ENCODE peak calls at places on chromosomes 7 and 10, in seven cellular contexts. One of them, this sample, is unnamed.

GRCh38 chr10:9342865-9343450 is 1288.5 kb downstream of the GATA3 start:
- DNase-seq in heart right ventricle: no peak
- DNase-seq in CD8-positive, alpha-beta memory T cell: no peak
- DNase-seq in prostate gland: no peak
- DNase-seq in psoas muscle: no peak
- DNase-seq in mammary epithelial cell: peak; percentile 6
- DNase-seq in cardiac muscle cell: peak; percentile 73
- DNase-seq in this sample: no peak

GRCh38 chr10:132169031-132169765 is 17.6 kb upstream of the DPYSL4 start:
- DNase-seq in prostate gland: no peak
- DNase-seq in heart right ventricle: no peak
- DNase-seq in psoas muscle: peak; percentile 52
- DNase-seq in mammary epithelial cell: no peak
- DNase-seq in CD8-positive, alpha-beta memory T cell: no peak
- DNase-seq in cardiac muscle cell: no peak
- DNase-seq in this sample: no peak

GRCh38 chr7:114345494-114345893 is 69.1 kb upstream of the FOXP2 start:
- DNase-seq in mammary epithelial cell: peak; percentile 79
- DNase-seq in CD8-positive, alpha-beta memory T cell: no peak
- DNase-seq in psoas muscle: no peak
- DNase-seq in prostate gland: no peak
- DNase-seq in heart right ventricle: no peak
- DNase-seq in cardiac muscle cell: no peak
- DNase-seq in this sample: no peak

GRCh38 chr7:73872056-73872908 is 11.3 kb downstream of the TMEM270 start:
- DNase-seq in psoas muscle: no peak
- DNase-seq in CD8-positive, alpha-beta memory T cell: no peak
- DNase-seq in mammary epithelial cell: no peak
- DNase-seq in prostate gland: no peak
- DNase-seq in cardiac muscle cell: no peak
- DNase-seq in heart right ventricle: no peak
- DNase-seq in this sample: no peak

GRCh38 chr10:2494386-2494785 is 573.0 kb upstream of the PFKP start:
- DNase-seq in psoas muscle: no peak
- DNase-seq in CD8-positive, alpha-beta memory T cell: no peak
- DNase-seq in heart right ventricle: no peak
- DNase-seq in prostate gland: no peak
- DNase-seq in mammary epithelial cell: no peak
- DNase-seq in cardiac muscle cell: no peak
- DNase-seq in this sample: no peak

GRCh38 chr10:76231258-76231934 is 800.0 kb downstream of the LRMDA start:
- DNase-seq in CD8-positive, alpha-beta memory T cell: no peak
- DNase-seq in cardiac muscle cell: peak; percentile 15
- DNase-seq in mammary epithelial cell: no peak
- DNase-seq in psoas muscle: no peak
- DNase-seq in prostate gland: no peak
- DNase-seq in heart right ventricle: no peak
- DNase-seq in this sample: no peak

GRCh38 chr7:144516729-144517128 is 113.2 kb upstream of the NOBOX start:
- DNase-seq in psoas muscle: no peak
- DNase-seq in CD8-positive, alpha-beta memory T cell: no peak
- DNase-seq in mammary epithelial cell: no peak
- DNase-seq in prostate gland: no peak
- DNase-seq in heart right ventricle: no peak
- DNase-seq in cardiac muscle cell: no peak
- DNase-seq in this sample: no peak

GRCh38 chr7:55192718-55193117 is 172.4 kb upstream of the LANCL2 start:
- DNase-seq in prostate gland: no peak
- DNase-seq in CD8-positive, alpha-beta memory T cell: no peak
- DNase-seq in cardiac muscle cell: no peak
- DNase-seq in heart right ventricle: no peak
- DNase-seq in psoas muscle: no peak
- DNase-seq in mammary epithelial cell: peak; percentile 32
- DNase-seq in this sample: no peak

GRCh38 chr7:144728556-144728955 is 107.3 kb downstream of the TPK1 start:
- DNase-seq in mammary epithelial cell: no peak
- DNase-seq in prostate gland: no peak
- DNase-seq in psoas muscle: no peak
- DNase-seq in cardiac muscle cell: no peak
- DNase-seq in CD8-positive, alpha-beta memory T cell: no peak
- DNase-seq in heart right ventricle: no peak
- DNase-seq in this sample: no peak

GRCh38 chr7:42479452-42480303 is 242.7 kb upstream of the GLI3 start:
- DNase-seq in cardiac muscle cell: no peak
- DNase-seq in CD8-positive, alpha-beta memory T cell: no peak
- DNase-seq in prostate gland: peak; percentile 44
- DNase-seq in mammary epithelial cell: peak; percentile 60
- DNase-seq in heart right ventricle: no peak
- DNase-seq in psoas muscle: no peak
- DNase-seq in this sample: no peak

GRCh38 chr7:104926905-104927454 is 87.0 kb upstream of the KMT2E start:
- DNase-seq in cardiac muscle cell: peak; percentile 16
- DNase-seq in psoas muscle: no peak
- DNase-seq in heart right ventricle: no peak
- DNase-seq in mammary epithelial cell: no peak
- DNase-seq in prostate gland: no peak
- DNase-seq in CD8-positive, alpha-beta memory T cell: no peak
- DNase-seq in this sample: no peak

GRCh38 chr7:151930695-151931094 is 25.6 kb upstream of the GALNTL5 start:
- DNase-seq in CD8-positive, alpha-beta memory T cell: no peak
- DNase-seq in heart right ventricle: no peak
- DNase-seq in mammary epithelial cell: no peak
- DNase-seq in cardiac muscle cell: no peak
- DNase-seq in psoas muscle: no peak
- DNase-seq in prostate gland: no peak
- DNase-seq in this sample: no peak

GRCh38 chr7:20779041-20779440 is 7.6 kb downstream of the SP8 start:
- DNase-seq in CD8-positive, alpha-beta memory T cell: no peak
- DNase-seq in heart right ventricle: no peak
- DNase-seq in cardiac muscle cell: no peak
- DNase-seq in prostate gland: no peak
- DNase-seq in psoas muscle: no peak
- DNase-seq in mammary epithelial cell: no peak
- DNase-seq in this sample: no peak

GRCh38 chr7:94129443-94130140 is 125.4 kb upstream of the BET1 start:
- DNase-seq in psoas muscle: no peak
- DNase-seq in mammary epithelial cell: peak; percentile 3
- DNase-seq in heart right ventricle: no peak
- DNase-seq in CD8-positive, alpha-beta memory T cell: no peak
- DNase-seq in cardiac muscle cell: no peak
- DNase-seq in prostate gland: no peak
- DNase-seq in this sample: no peak

GRCh38 chr10:4545077-4545476 is 280.9 kb upstream of the AKR1E2 start:
- DNase-seq in prostate gland: no peak
- DNase-seq in psoas muscle: no peak
- DNase-seq in heart right ventricle: no peak
- DNase-seq in cardiac muscle cell: no peak
- DNase-seq in CD8-positive, alpha-beta memory T cell: no peak
- DNase-seq in mammary epithelial cell: no peak
- DNase-seq in this sample: no peak

GRCh38 chr7:149811831-149812490 is 26.2 kb upstream of the ZNF862 start:
- DNase-seq in mammary epithelial cell: no peak
- DNase-seq in CD8-positive, alpha-beta memory T cell: no peak
- DNase-seq in psoas muscle: no peak
- DNase-seq in prostate gland: no peak
- DNase-seq in heart right ventricle: no peak
- DNase-seq in cardiac muscle cell: no peak
- DNase-seq in this sample: no peak

GRCh38 chr7:11847336-11847735 is 15.3 kb upstream of the THSD7A start:
- DNase-seq in mammary epithelial cell: no peak
- DNase-seq in prostate gland: no peak
- DNase-seq in heart right ventricle: no peak
- DNase-seq in psoas muscle: no peak
- DNase-seq in cardiac muscle cell: no peak
- DNase-seq in CD8-positive, alpha-beta memory T cell: no peak
- DNase-seq in this sample: no peak

GRCh38 chr10:68423522-68423921 is 16.4 kb upstream of the RUFY2 start:
- DNase-seq in mammary epithelial cell: no peak
- DNase-seq in CD8-positive, alpha-beta memory T cell: peak; percentile 29
- DNase-seq in heart right ventricle: no peak
- DNase-seq in prostate gland: no peak
- DNase-seq in psoas muscle: no peak
- DNase-seq in cardiac muscle cell: no peak
- DNase-seq in this sample: no peak

GRCh38 chr7:47198159-47198558 is 383.8 kb downstream of the TNS3 start:
- DNase-seq in psoas muscle: no peak
- DNase-seq in cardiac muscle cell: no peak
- DNase-seq in prostate gland: no peak
- DNase-seq in CD8-positive, alpha-beta memory T cell: no peak
- DNase-seq in mammary epithelial cell: no peak
- DNase-seq in heart right ventricle: no peak
- DNase-seq in this sample: no peak

GRCh38 chr7:100855515-100855914 is 3.0 kb downstream of the SLC12A9 start:
- DNase-seq in cardiac muscle cell: no peak
- DNase-seq in CD8-positive, alpha-beta memory T cell: no peak
- DNase-seq in mammary epithelial cell: no peak
- DNase-seq in prostate gland: no peak
- DNase-seq in heart right ventricle: no peak
- DNase-seq in psoas muscle: peak; percentile 35
- DNase-seq in this sample: no peak

GRCh38 chr10:30625110-30625509 is 4.4 kb downstream of the LYZL2 start:
- DNase-seq in heart right ventricle: no peak
- DNase-seq in cardiac muscle cell: no peak
- DNase-seq in prostate gland: no peak
- DNase-seq in mammary epithelial cell: no peak
- DNase-seq in CD8-positive, alpha-beta memory T cell: no peak
- DNase-seq in psoas muscle: no peak
- DNase-seq in this sample: no peak

GRCh38 chr7:26100940-26101339 is 51.1 kb upstream of the NFE2L3 start:
- DNase-seq in prostate gland: no peak
- DNase-seq in cardiac muscle cell: no peak
- DNase-seq in heart right ventricle: no peak
- DNase-seq in CD8-positive, alpha-beta memory T cell: no peak
- DNase-seq in mammary epithelial cell: no peak
- DNase-seq in psoas muscle: no peak
- DNase-seq in this sample: no peak

DNA sequence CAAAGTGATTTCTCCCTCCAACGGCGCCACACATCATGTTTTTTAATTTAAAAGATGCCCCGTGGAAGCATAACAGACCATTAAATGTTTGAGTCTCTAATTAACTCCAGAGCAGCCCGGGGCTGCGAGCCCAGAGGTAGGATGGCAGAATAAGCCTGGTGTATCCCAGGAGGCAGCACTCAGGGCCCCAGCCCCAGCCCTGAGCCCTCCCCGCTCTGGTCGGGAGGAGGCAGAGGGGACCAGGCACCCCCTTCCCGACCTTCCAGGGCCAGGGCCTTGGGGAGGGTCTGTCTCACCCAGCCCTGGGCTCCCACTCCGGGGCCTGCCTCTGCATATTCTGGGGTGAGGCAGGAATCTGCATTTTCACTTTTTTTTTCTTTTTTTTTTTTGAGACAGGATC is 64.3 kb downstream of the ELFN1 start:
- DNase-seq in cardiac muscle cell: no peak
- DNase-seq in heart right ventricle: no peak
- DNase-seq in prostate gland: no peak
- DNase-seq in mammary epithelial cell: no peak
- DNase-seq in CD8-positive, alpha-beta memory T cell: no peak
- DNase-seq in psoas muscle: no peak
- DNase-seq in this sample: no peak
- H3K9me3 ChIP-seq in cardiac muscle cell: no peaks in the 10 kb centered on the region
- H3K9me3 ChIP-seq in heart right ventricle: peaks cover 19% of the 10 kb centered on the region
- H3K9me3 ChIP-seq in prostate gland: no peaks in the 10 kb centered on the region
- H3K9me3 ChIP-seq in mammary epithelial cell: peaks cover 2% of the 10 kb centered on the region
- H3K9me3 ChIP-seq in CD8-positive, alpha-beta memory T cell: no peaks in the 10 kb centered on the region
- H3K9me3 ChIP-seq in psoas muscle: peaks cover 9% of the 10 kb centered on the region
- H3K9me3 ChIP-seq in this sample: no peaks in the 10 kb centered on the region

GRCh38 chr7:157599491-157599890 is 262.7 kb downstream of the DNAJB6 start:
- DNase-seq in CD8-positive, alpha-beta memory T cell: no peak
- DNase-seq in cardiac muscle cell: no peak
- DNase-seq in psoas muscle: no peak
- DNase-seq in mammary epithelial cell: no peak
- DNase-seq in heart right ventricle: no peak
- DNase-seq in prostate gland: no peak
- DNase-seq in this sample: no peak
- H3K9me3 ChIP-seq in CD8-positive, alpha-beta memory T cell: no peaks in the 10 kb centered on the region
- H3K9me3 ChIP-seq in cardiac muscle cell: no peaks in the 10 kb centered on the region
- H3K9me3 ChIP-seq in psoas muscle: no peaks in the 10 kb centered on the region
- H3K9me3 ChIP-seq in mammary epithelial cell: peaks cover 27% of the 10 kb centered on the region
- H3K9me3 ChIP-seq in heart right ventricle: no peaks in the 10 kb centered on the region
- H3K9me3 ChIP-seq in prostate gland: no peaks in the 10 kb centered on the region
- H3K9me3 ChIP-seq in this sample: no peaks in the 10 kb centered on the region

GRCh38 chr7:156017916-156018700 is 205.8 kb upstream of the SHH start:
- DNase-seq in CD8-positive, alpha-beta memory T cell: no peak
- DNase-seq in psoas muscle: no peak
- DNase-seq in heart right ventricle: no peak
- DNase-seq in mammary epithelial cell: no peak
- DNase-seq in cardiac muscle cell: no peak
- DNase-seq in prostate gland: no peak
- DNase-seq in this sample: no peak
- H3K9me3 ChIP-seq in CD8-positive, alpha-beta memory T cell: no peaks in the 10 kb centered on the region
- H3K9me3 ChIP-seq in psoas muscle: peaks cover 5% of the 10 kb centered on the region
- H3K9me3 ChIP-seq in heart right ventricle: peaks cover 11% of the 10 kb centered on the region
- H3K9me3 ChIP-seq in mammary epithelial cell: peaks cover 3% of the 10 kb centered on the region
- H3K9me3 ChIP-seq in cardiac muscle cell: no peaks in the 10 kb centered on the region
- H3K9me3 ChIP-seq in prostate gland: no peaks in the 10 kb centered on the region
- H3K9me3 ChIP-seq in this sample: no peaks in the 10 kb centered on the region

DNA sequence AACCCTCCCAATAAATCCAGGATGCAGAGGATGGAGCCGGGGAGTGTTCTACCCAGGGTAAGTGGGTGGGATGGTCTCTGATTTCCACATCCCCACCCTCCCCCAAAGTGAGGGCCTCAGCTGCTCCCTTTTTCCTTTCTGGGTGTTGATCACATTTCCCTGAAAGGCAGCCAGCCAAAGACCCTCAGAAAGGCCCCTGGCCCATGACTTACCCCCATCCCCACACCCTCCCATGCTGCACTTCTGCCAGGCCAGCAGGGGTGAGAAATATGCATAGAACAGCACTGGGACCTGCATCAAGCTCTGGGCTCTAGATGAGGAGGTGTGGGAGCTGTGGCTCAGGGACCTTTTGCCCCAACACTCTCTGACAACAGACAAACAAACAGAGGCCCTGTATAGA is 927.3 kb upstream of the ZNF722 start:
- DNase-seq in psoas muscle: no peak
- DNase-seq in mammary epithelial cell: no peak
- DNase-seq in heart right ventricle: no peak
- DNase-seq in cardiac muscle cell: no peak
- DNase-seq in prostate gland: no peak
- DNase-seq in CD8-positive, alpha-beta memory T cell: no peak
- DNase-seq in this sample: no peak
- H3K9me3 ChIP-seq in psoas muscle: peaks cover 6% of the 10 kb centered on the region
- H3K9me3 ChIP-seq in mammary epithelial cell: peaks cover 46% of the 10 kb centered on the region
- H3K9me3 ChIP-seq in heart right ventricle: peaks cover 25% of the 10 kb centered on the region
- H3K9me3 ChIP-seq in cardiac muscle cell: no peaks in the 10 kb centered on the region
- H3K9me3 ChIP-seq in prostate gland: no peaks in the 10 kb centered on the region
- H3K9me3 ChIP-seq in CD8-positive, alpha-beta memory T cell: no peaks in the 10 kb centered on the region
- H3K9me3 ChIP-seq in this sample: no peaks in the 10 kb centered on the region

GRCh38 chr7:158561659-158562058 is 26.0 kb downstream of the PTPRN2 start:
- DNase-seq in prostate gland: no peak
- DNase-seq in heart right ventricle: no peak
- DNase-seq in CD8-positive, alpha-beta memory T cell: no peak
- DNase-seq in mammary epithelial cell: no peak
- DNase-seq in psoas muscle: no peak
- DNase-seq in cardiac muscle cell: no peak
- DNase-seq in this sample: no peak
- H3K9me3 ChIP-seq in prostate gland: no peaks in the 10 kb centered on the region
- H3K9me3 ChIP-seq in heart right ventricle: no peaks in the 10 kb centered on the region
- H3K9me3 ChIP-seq in CD8-positive, alpha-beta memory T cell: no peaks in the 10 kb centered on the region
- H3K9me3 ChIP-seq in mammary epithelial cell: peaks cover 20% of the 10 kb centered on the region
- H3K9me3 ChIP-seq in psoas muscle: no peaks in the 10 kb centered on the region
- H3K9me3 ChIP-seq in cardiac muscle cell: no peaks in the 10 kb centered on the region
- H3K9me3 ChIP-seq in this sample: no peaks in the 10 kb centered on the region

GRCh38 chr10:108902491-108903250 is 1020.6 kb downstream of the XPNPEP1 start:
- DNase-seq in prostate gland: no peak
- DNase-seq in heart right ventricle: no peak
- DNase-seq in psoas muscle: no peak
- DNase-seq in mammary epithelial cell: no peak
- DNase-seq in CD8-positive, alpha-beta memory T cell: no peak
- DNase-seq in cardiac muscle cell: no peak
- DNase-seq in this sample: no peak
- H3K9me3 ChIP-seq in prostate gland: no peaks in the 10 kb centered on the region
- H3K9me3 ChIP-seq in heart right ventricle: no peaks in the 10 kb centered on the region
- H3K9me3 ChIP-seq in psoas muscle: no peaks in the 10 kb centered on the region
- H3K9me3 ChIP-seq in mammary epithelial cell: no peaks in the 10 kb centered on the region
- H3K9me3 ChIP-seq in CD8-positive, alpha-beta memory T cell: no peaks in the 10 kb centered on the region
- H3K9me3 ChIP-seq in cardiac muscle cell: peaks cover 6% of the 10 kb centered on the region
- H3K9me3 ChIP-seq in this sample: no peaks in the 10 kb centered on the region